ENCODE peak calls at places on chromosome 2, in six cellular contexts. E, T, Q, F, I and V are unnamed samples.

GRCh38 chr2:126754240-126755004 is 98.5 kb downstream of the GYPC start:
- DNase-seq in E (no peak), T (no peak), Q (no peak), F (no peak), I (no peak), V (no peak)

GRCh38 chr2:230636684-230637271 is 75.9 kb upstream of the CAB39 start:
- DNase-seq in E (no peak), T (no peak), Q (no peak), F (no peak), I (no peak), V (no peak)

GRCh38 chr2:16661936-16662335 is 3.7 kb downstream of the CYRIA start:
- DNase-seq in E (no peak), T (no peak), Q (no peak), F (no peak), I (no peak), V (no peak)

GRCh38 chr2:213627835-213628234 is 343.6 kb downstream of the SPAG16 start:
- DNase-seq in E (no peak), T (no peak), Q (no peak), F (peak), I (no peak), V (no peak)

GRCh38 chr2:240191001-240191400 is 50.5 kb upstream of the OTOS start:
- DNase-seq in E (no peak), T (no peak), Q (no peak), F (no peak), I (no peak), V (no peak)

GRCh38 chr2:103788875-103789715 is 1027.3 kb downstream of the TMEM182 start:
- DNase-seq in E (no peak), T (peak), Q (no peak), F (no peak), I (no peak), V (peak)

GRCh38 chr2:60629801-60630385 is 76.4 kb upstream of the BCL11A start:
- DNase-seq in E (no peak), T (no peak), Q (no peak), F (no peak), I (no peak), V (no peak)

GRCh38 chr2:120528051-120528692 is 182.2 kb downstream of the INHBB start:
- DNase-seq in E (no peak), T (no peak), Q (no peak), F (no peak), I (no peak), V (no peak)

GRCh38 chr2:188291617-188292445 is at the start of gene GULP1:
- DNase-seq in E (no peak), T (peak), Q (peak), F (no peak), I (no peak), V (peak)

GRCh38 chr2:78707776-78708386 is 317.6 kb upstream of the REG3G start:
- DNase-seq in E (no peak), T (no peak), Q (no peak), F (no peak), I (no peak), V (no peak)

GRCh38 chr2:71560286-71561011 is 107.1 kb downstream of the DYSF start:
- DNase-seq in E (no peak), T (no peak), Q (no peak), F (no peak), I (no peak), V (no peak)

GRCh38 chr2:159612255-159612901 is 4.0 kb downstream of the BAZ2B start:
- DNase-seq in E (no peak), T (no peak), Q (peak), F (no peak), I (no peak), V (no peak)

GRCh38 chr2:112834379-112835014 is 2.1 kb downstream of the IL1B start:
- DNase-seq in E (no peak), T (peak), Q (no peak), F (no peak), I (no peak), V (no peak)

GRCh38 chr2:11080253-11081115 is 74.8 kb upstream of the SLC66A3 start:
- DNase-seq in E (no peak), T (no peak), Q (no peak), F (no peak), I (no peak), V (peak)

GRCh38 chr2:121558329-121558728 is 27.6 kb downstream of the RNU4ATAC start:
- DNase-seq in E (no peak), T (no peak), Q (no peak), F (no peak), I (no peak), V (no peak)

GRCh38 chr2:166321076-166321475 is 54.7 kb downstream of the SCN9A start:
- DNase-seq in E (no peak), T (no peak), Q (no peak), F (no peak), I (no peak), V (no peak)

GRCh38 chr2:236178921-236179652 is 10.9 kb upstream of the GBX2 start:
- DNase-seq in E (no peak), T (no peak), Q (no peak), F (no peak), I (no peak), V (no peak)

GRCh38 chr2:203469554-203469953 is 65.5 kb downstream of the RAPH1 start:
- DNase-seq in E (no peak), T (no peak), Q (no peak), F (no peak), I (no peak), V (no peak)

GRCh38 chr2:211281430-211282073 is 725.2 kb downstream of the CPS1 start:
- DNase-seq in E (no peak), T (no peak), Q (no peak), F (no peak), I (peak), V (peak)

GRCh38 chr2:102155703-102156515 is 13.4 kb downstream of the IL1R1 start:
- DNase-seq in E (no peak), T (peak), Q (no peak), F (no peak), I (no peak), V (no peak)

GRCh38 chr2:152320166-152320565 is 14.8 kb upstream of the FMNL2 start:
- DNase-seq in E (no peak), T (no peak), Q (no peak), F (no peak), I (no peak), V (no peak)

GRCh38 chr2:30398488-30398887 is 48.6 kb upstream of the LCLAT1 start:
- DNase-seq in E (no peak), T (no peak), Q (no peak), F (no peak), I (no peak), V (no peak)

GRCh38 chr2:210315015-210315807 is at the start of gene MYL1:
- DNase-seq in E (no peak), T (no peak), Q (no peak), F (no peak), I (no peak), V (no peak)

GRCh38 chr2:170895023-170895759 is 33.9 kb upstream of the GORASP2 start:
- DNase-seq in E (no peak), T (no peak), Q (no peak), F (no peak), I (no peak), V (no peak)
- TF ChIP-seq ZNF274 in E (no peak), T (no peak), Q (no peak), F (no peak), I (no peak), V (no peak)

GRCh38 chr2:8458461-8459459 is 223.1 kb upstream of the ID2 start:
- DNase-seq in E (no peak), T (no peak), Q (no peak), F (no peak), I (no peak), V (no peak)

GRCh38 chr2:8455236-8456148 is 226.4 kb upstream of the ID2 start:
- DNase-seq in E (no peak), T (no peak), Q (no peak), F (no peak), I (no peak), V (no peak)

GRCh38 chr2:8457620-8458255 is 224.1 kb upstream of the ID2 start:
- DNase-seq in E (no peak), T (no peak), Q (no peak), F (no peak), I (no peak), V (no peak)

GRCh38 chr2:8456149-8457091 is 225.4 kb upstream of the ID2 start:
- DNase-seq in E (no peak), T (no peak), Q (no peak), F (no peak), I (no peak), V (no peak)

DNA sequence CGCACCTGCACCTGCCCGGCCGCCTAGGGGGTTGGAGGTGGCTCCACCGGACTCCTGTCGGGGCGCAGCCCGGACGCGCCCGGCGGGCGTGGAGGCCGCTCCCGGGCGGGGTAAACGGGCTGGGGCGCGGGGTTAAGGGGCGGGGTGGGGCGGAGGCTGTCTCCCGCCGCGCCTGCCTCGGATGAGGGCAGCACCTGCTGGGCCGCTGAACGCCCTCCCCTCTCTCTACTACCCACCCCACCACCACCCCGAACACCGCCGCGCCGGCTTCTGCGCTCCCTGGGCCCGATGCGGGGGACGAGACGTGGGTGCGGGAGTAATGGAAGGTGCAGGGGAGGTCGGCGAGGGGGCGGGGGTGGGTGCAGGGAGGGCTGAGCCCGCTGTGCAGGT is 224.8 kb upstream of the ID2 start:
- DNase-seq in E (no peak), T (no peak), Q (peak), F (no peak), I (no peak), V (no peak)
- TF ChIP-seq ZNF274 in E (no peak), T (no peak), Q (no peak), F (no peak), I (no peak), V (no peak)

GRCh38 chr2:172296267-172297046 is 130.9 kb upstream of the ITGA6 start:
- DNase-seq in E (no peak), T (no peak), Q (no peak), F (no peak), I (peak), V (peak)
- TF ChIP-seq ZNF274 in E (no peak), T (no peak), Q (no peak), F (no peak), I (no peak), V (no peak)

GRCh38 chr2:191844706-191845105 is 2.2 kb downstream of the CAVIN2 start:
- DNase-seq in E (no peak), T (no peak), Q (no peak), F (no peak), I (no peak), V (no peak)

GRCh38 chr2:191845876-191846786 is 757 bp downstream of the CAVIN2 start:
- DNase-seq in E (no peak), T (peak), Q (peak), F (no peak), I (no peak), V (no peak)

GRCh38 chr2:191846787-191847620 is at the start of gene CAVIN2:
- DNase-seq in E (no peak), T (peak), Q (peak), F (peak), I (no peak), V (no peak)

GRCh38 chr2:191847764-191848163 is 876 bp upstream of the CAVIN2 start:
- DNase-seq in E (no peak), T (no peak), Q (no peak), F (no peak), I (no peak), V (no peak)

DNA sequence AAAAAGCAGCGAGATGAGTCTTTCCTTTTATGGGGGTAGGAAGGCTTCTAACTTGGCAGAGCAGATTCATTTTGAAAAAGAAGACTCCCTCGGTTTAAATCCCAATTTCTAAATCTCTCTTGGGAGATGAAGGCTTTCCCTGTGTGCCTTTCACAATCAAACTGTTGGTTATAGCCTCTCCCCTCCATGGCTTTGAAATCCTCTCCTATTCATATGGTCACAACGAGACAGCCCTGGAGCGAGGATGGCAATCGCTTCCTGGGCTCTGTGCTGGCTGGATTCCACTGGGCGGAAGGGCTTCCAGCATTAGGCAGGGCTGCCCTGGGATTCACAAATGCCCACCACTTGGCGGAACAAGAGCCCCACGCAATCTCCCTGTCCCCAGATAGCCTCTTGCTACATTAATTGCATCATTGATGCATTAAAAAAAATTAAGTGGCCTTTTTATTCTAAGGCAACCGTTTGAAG is 1.6 kb downstream of the CAVIN2 start:
- DNase-seq in E (no peak), T (peak), Q (peak), F (no peak), I (no peak), V (no peak)
- TF ChIP-seq ZNF274 in E (no peak), T (no peak), Q (no peak), F (no peak), I (no peak), V (no peak)

GRCh38 chr2:168186452-168186851 is 60.9 kb downstream of the STK39 start:
- DNase-seq in E (no peak), T (no peak), Q (no peak), F (no peak), I (no peak), V (no peak)

GRCh38 chr2:168183308-168183997 is 63.9 kb downstream of the STK39 start:
- DNase-seq in E (no peak), T (no peak), Q (no peak), F (no peak), I (no peak), V (no peak)

GRCh38 chr2:168185583-168186274 is 61.7 kb downstream of the STK39 start:
- DNase-seq in E (no peak), T (peak), Q (no peak), F (no peak), I (no peak), V (no peak)

GRCh38 chr2:168182850-168183249 is 64.5 kb downstream of the STK39 start:
- DNase-seq in E (no peak), T (no peak), Q (no peak), F (no peak), I (no peak), V (no peak)

GRCh38 chr2:168184896-168185513 is 62.4 kb downstream of the STK39 start:
- DNase-seq in E (no peak), T (no peak), Q (no peak), F (no peak), I (no peak), V (no peak)
- TF ChIP-seq ZNF274 in E (no peak), T (no peak), Q (no peak), F (no peak), I (no peak), V (no peak)

GRCh38 chr2:231715988-231716616 is 7.8 kb downstream of the PTMA start:
- DNase-seq in E (no peak), T (no peak), Q (peak), F (no peak), I (no peak), V (no peak)
- TF ChIP-seq ZNF274 in E (no peak), T (no peak), Q (no peak), F (no peak), I (no peak), V (no peak)

GRCh38 chr2:189797902-189798301 is 13.7 kb downstream of the PMS1 start:
- DNase-seq in E (no peak), T (no peak), Q (no peak), F (no peak), I (no peak), V (no peak)

GRCh38 chr2:189799531-189799930 is 15.3 kb downstream of the PMS1 start:
- DNase-seq in E (no peak), T (no peak), Q (no peak), F (no peak), I (no peak), V (no peak)

GRCh38 chr2:189802396-189802912 is 18.2 kb downstream of the PMS1 start:
- DNase-seq in E (no peak), T (no peak), Q (no peak), F (no peak), I (no peak), V (no peak)

GRCh38 chr2:189799030-189799331 is 14.7 kb downstream of the PMS1 start:
- DNase-seq in E (no peak), T (no peak), Q (no peak), F (no peak), I (no peak), V (no peak)

GRCh38 chr2:189798312-189799029 is 14.2 kb downstream of the PMS1 start:
- DNase-seq in E (peak), T (peak), Q (no peak), F (peak), I (no peak), V (no peak)
- TF ChIP-seq ZNF274 in E (no peak), T (no peak), Q (no peak), F (no peak), I (no peak), V (no peak)